ENCODE peak calls at places on chromosome 2, in seven cellular contexts. P is choroid plexus epithelial cell, Y is mammary epithelial cell, R is lower leg skin, O is SK-N-SH, F is spleen, B is coronary artery. E is an unnamed sample.

GRCh38 chr2:23425886-23426283 is 40.9 kb downstream of the KLHL29 start:
- DNase-seq in Y (peak), O (no peak), R (peak), B (no peak), P (no peak), F (peak), E (peak)

GRCh38 chr2:77521931-77522470 is at the start of gene LRRTM4:
- DNase-seq in P (no peak), Y (no peak), B (no peak), R (no peak), O (peak), F (no peak), E (peak)

GRCh38 chr2:20422679-20423271 is 24.1 kb upstream of the RHOB start:
- DNase-seq in Y (peak), P (peak), O (peak), R (peak), B (peak), F (no peak), E (peak)

GRCh38 chr2:233100192-233100998 is 40.3 kb downstream of the INPP5D start:
- DNase-seq in O (no peak), B (no peak), R (no peak), Y (no peak), F (peak), P (no peak), E (no peak)

GRCh38 chr2:178419123-178419522 is 31.9 kb downstream of the PRKRA start:
- DNase-seq in F (no peak), O (no peak), R (no peak), Y (no peak), P (peak), B (no peak), E (peak)

GRCh38 chr2:112726487-112727190 is 5.8 kb downstream of the NT5DC4 start:
- DNase-seq in Y (peak), O (peak), P (peak), B (peak), R (peak), F (peak), E (peak)

GRCh38 chr2:96321230-96322103 is 3.6 kb upstream of the ITPRIPL1 start:
- DNase-seq in R (peak), O (peak), Y (peak), B (no peak), P (no peak), F (peak), E (no peak)

GRCh38 chr2:128069769-128070168 is 21.2 kb upstream of the UGGT1 start:
- DNase-seq in F (no peak), P (no peak), R (no peak), Y (peak), O (no peak), B (no peak), E (peak)

GRCh38 chr2:32355976-32356734 is 668 bp upstream of the BIRC6 start:
- DNase-seq in B (no peak), O (no peak), P (peak), R (no peak), F (no peak), Y (no peak), E (no peak)

GRCh38 chr2:10911291-10912075 is at the start of gene KCNF1:
- DNase-seq in O (peak), Y (peak), P (peak), B (no peak), R (peak), F (peak), E (peak)

GRCh38 chr2:189933041-189933440 is 129.5 kb downstream of the MSTN start:
- DNase-seq in F (no peak), P (no peak), O (no peak), B (no peak), Y (no peak), R (no peak), E (no peak)

GRCh38 chr2:189937691-189938090 is 124.8 kb downstream of the MSTN start:
- DNase-seq in F (no peak), O (no peak), Y (no peak), B (no peak), R (no peak), P (no peak), E (no peak)

GRCh38 chr2:189933911-189934399 is 128.6 kb downstream of the MSTN start:
- DNase-seq in F (no peak), P (peak), B (no peak), O (no peak), R (no peak), Y (peak), E (peak)
- TF ChIP-seq CTCF in F (no peak), P (no peak), B (no peak), O (no peak), R (no peak), Y (no peak), E (no peak)

GRCh38 chr2:70923378-70924015 is 12.2 kb upstream of the ATP6V1B1 start:
- DNase-seq in B (peak), P (peak), Y (no peak), O (peak), F (peak), R (peak), E (no peak)
- TF ChIP-seq CTCF in B (no peak), P (peak), Y (peak), O (peak), F (no peak), R (no peak), E (peak)

GRCh38 chr2:134351899-134352298 is 98.0 kb downstream of the MGAT5 start:
- DNase-seq in F (no peak), B (no peak), R (no peak), Y (no peak), O (no peak), P (no peak), E (no peak)
- TF ChIP-seq CTCF in F (no peak), B (no peak), R (no peak), Y (no peak), O (no peak), P (no peak), E (no peak)

DNA sequence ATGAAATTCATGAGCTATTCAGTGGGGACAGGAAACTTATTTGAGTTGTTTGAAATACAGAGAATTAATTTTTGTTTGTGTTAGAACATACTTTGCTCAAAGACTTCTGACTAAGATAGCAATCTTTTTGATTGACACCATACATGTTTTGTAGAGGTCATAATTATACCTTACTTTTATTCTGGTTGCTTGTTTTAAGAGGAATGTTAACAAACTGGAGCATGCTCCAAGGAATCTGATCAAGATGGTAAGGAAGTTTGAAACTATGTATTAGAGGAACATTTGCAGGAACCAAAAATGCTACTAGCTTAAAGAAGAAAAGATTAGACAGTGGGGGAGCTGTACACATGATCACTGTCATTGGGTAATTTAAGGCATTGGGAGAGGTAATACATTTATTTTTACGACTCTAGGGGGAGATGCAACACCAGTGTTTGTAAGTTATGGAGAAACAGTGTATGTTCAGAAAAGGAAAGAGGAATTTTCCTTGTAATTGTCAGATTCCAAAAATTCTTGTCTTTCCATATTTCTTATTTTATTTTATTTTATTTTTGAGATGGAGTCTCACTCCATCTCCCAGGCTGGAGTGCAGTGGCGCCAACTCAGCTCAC is 8.0 kb downstream of the AGFG1 start:
- DNase-seq in R (no peak), Y (no peak), O (peak), P (peak), B (no peak), F (no peak), E (peak)
- TF ChIP-seq CTCF in R (no peak), Y (no peak), O (peak), P (peak), B (no peak), F (no peak), E (peak)

GRCh38 chr2:227720680-227721079 is 2.9 kb upstream of the SLC19A3 start:
- DNase-seq in R (peak), P (no peak), B (no peak), F (no peak), Y (no peak), O (no peak), E (peak)
- TF ChIP-seq CTCF in R (no peak), P (no peak), B (no peak), F (no peak), Y (no peak), O (no peak), E (no peak)

E was measured in MCF 10A.